ENCODE peak calls at places on chromosome 9, in ten cellular contexts. M is gastrocnemius medialis; U is EL; A is lower lobe of right lung; N is hippocampal formation; Y is HTR-8/SVneo; E is iris pigment epithelial cell; F is fibroblast of lung; B is EH; C is activated naive CD4-positive, alpha-beta T cell treated with anti-CD3 and anti-CD28 coated beads for 36 hours. L is an unnamed sample.

GRCh38 chr9:37521111-37521510 is 35.4 kb downstream of the POLR1E start:
- DNase-seq in M (no peak), E (no peak), C (no peak), Y (no peak), B (no peak), U (no peak), N (no peak), A (no peak), F (no peak), L (no peak)

GRCh38 chr9:92563701-92564100 is 27.9 kb upstream of the ECM2 start:
- DNase-seq in A (no peak), B (no peak), F (peak), Y (no peak), C (no peak), E (peak), U (no peak), M (no peak), N (no peak), L (no peak)

GRCh38 chr9:121878208-121878835 is 214.8 kb downstream of the TTLL11 start:
- DNase-seq in E (no peak), U (no peak), A (no peak), N (no peak), M (no peak), C (no peak), F (no peak), B (no peak), Y (no peak), L (no peak)

GRCh38 chr9:16133556-16134227 is 580.8 kb downstream of the CCDC171 start:
- DNase-seq in A (peak), C (peak), E (peak), N (peak), F (peak), M (no peak), B (peak), Y (peak), U (peak), L (no peak)

GRCh38 chr9:130835441-130836298 is 616 bp downstream of the ABL1 start:
- DNase-seq in M (no peak), Y (no peak), F (peak), A (peak), N (no peak), E (no peak), U (peak), B (peak), C (peak), L (no peak)

GRCh38 chr9:70410368-70410767 is 4.1 kb downstream of the KLF9 start:
- DNase-seq in C (peak), Y (no peak), F (peak), B (peak), E (peak), M (no peak), A (no peak), N (peak), U (peak), L (no peak)

GRCh38 chr9:69120380-69121154 is 53.5 kb upstream of the TJP2 start:
- DNase-seq in C (peak), B (no peak), A (peak), F (peak), E (no peak), U (peak), N (no peak), M (no peak), Y (peak), L (no peak)

GRCh38 chr9:16950051-16950450 is 79.6 kb upstream of the BNC2 start:
- DNase-seq in C (no peak), B (no peak), E (no peak), N (no peak), Y (no peak), F (no peak), U (no peak), A (no peak), M (no peak), L (no peak)

GRCh38 chr9:71681104-71681707 is 87.1 kb downstream of the CEMIP2 start:
- DNase-seq in B (peak), M (no peak), E (peak), F (peak), N (no peak), Y (no peak), C (no peak), A (no peak), U (peak), L (no peak)

GRCh38 chr9:34589656-34590375 is at the start of gene CNTFR:
- DNase-seq in U (no peak), A (peak), F (no peak), M (peak), B (peak), Y (no peak), C (no peak), N (peak), E (no peak), L (no peak)

GRCh38 chr9:893843-894420 is 52.4 kb downstream of the DMRT1 start:
- DNase-seq in F (peak), E (peak), N (peak), M (peak), C (peak), U (peak), Y (peak), A (peak), B (peak), L (no peak)

GRCh38 chr9:4297151-4297794 is 2.6 kb downstream of the GLIS3 start:
- DNase-seq in B (peak), N (peak), F (peak), Y (peak), M (peak), A (peak), U (peak), C (peak), E (peak), L (peak)

GRCh38 chr9:137762414-137763061 is 115.0 kb upstream of the CACNA1B start:
- DNase-seq in B (no peak), Y (no peak), N (no peak), U (no peak), F (no peak), A (no peak), E (no peak), C (no peak), M (no peak), L (no peak)

GRCh38 chr9:89179920-89180667 is 1.5 kb upstream of the SHC3 start:
- DNase-seq in A (peak), N (peak), F (peak), B (peak), E (peak), C (peak), U (peak), M (peak), Y (peak), L (peak)

GRCh38 chr9:131747352-131747751 is 7.5 kb upstream of the RAPGEF1 start:
- DNase-seq in U (peak), Y (no peak), A (no peak), E (peak), F (peak), B (peak), C (peak), N (peak), M (no peak), L (no peak)

GRCh38 chr9:88266416-88266815 is 121.8 kb upstream of the SPIN1 start:
- DNase-seq in C (no peak), F (peak), A (no peak), N (no peak), M (no peak), B (no peak), Y (no peak), U (no peak), E (peak), L (no peak)

GRCh38 chr9:8717146-8717545 is 917.6 kb upstream of the DMAC1 start:
- DNase-seq in E (no peak), F (peak), C (no peak), B (no peak), Y (no peak), A (no peak), U (no peak), M (no peak), N (no peak), L (no peak)

GRCh38 chr9:33737811-33738606 is 57.4 kb upstream of the PRSS3 start:
- DNase-seq in Y (peak), A (no peak), B (peak), N (no peak), E (peak), M (no peak), C (peak), U (peak), F (peak), L (no peak)

GRCh38 chr9:137317979-137318511 is 16.0 kb upstream of the NRARP start:
- DNase-seq in U (no peak), N (no peak), E (no peak), A (no peak), M (no peak), Y (no peak), B (no peak), C (no peak), F (no peak), L (no peak)

GRCh38 chr9:90839183-90839582 is 37.6 kb downstream of the SYK start:
- DNase-seq in E (no peak), F (no peak), A (no peak), M (no peak), N (no peak), U (no peak), Y (no peak), B (no peak), C (no peak), L (no peak)

GRCh38 chr9:115038138-115038537 is 79.8 kb downstream of the TNC start:
- DNase-seq in U (no peak), C (no peak), F (peak), M (no peak), A (no peak), Y (no peak), B (no peak), N (no peak), E (no peak), L (no peak)

GRCh38 chr9:70398145-70398556 is 16.3 kb downstream of the KLF9 start:
- DNase-seq in E (no peak), Y (no peak), C (no peak), U (no peak), A (no peak), B (no peak), N (peak), F (no peak), M (no peak), L (no peak)

GRCh38 chr9:120538339-120538738 is 41.6 kb downstream of the CDK5RAP2 start:
- DNase-seq in N (no peak), U (peak), C (no peak), A (no peak), Y (no peak), M (no peak), F (no peak), E (peak), B (peak), L (no peak)

GRCh38 chr9:1989500-1989899 is 25.6 kb upstream of the SMARCA2 start:
- DNase-seq in U (no peak), M (no peak), B (no peak), A (no peak), E (no peak), N (no peak), F (no peak), Y (no peak), C (no peak), L (no peak)

GRCh38 chr9:35871514-35871913 is 1.3 kb upstream of the OR13J1 start:
- DNase-seq in N (no peak), M (no peak), E (no peak), Y (no peak), F (peak), C (no peak), U (no peak), B (no peak), A (no peak), L (no peak)

GRCh38 chr9:19936598-19936997 is 147.8 kb upstream of the SLC24A2 start:
- DNase-seq in Y (no peak), C (no peak), N (no peak), A (no peak), E (no peak), F (no peak), B (no peak), M (no peak), U (no peak), L (no peak)

GRCh38 chr9:116096853-116097252 is 56.7 kb upstream of the PAPPA start:
- DNase-seq in F (peak), M (no peak), E (no peak), B (no peak), Y (no peak), N (no peak), A (no peak), U (no peak), C (no peak), L (no peak)

GRCh38 chr9:135308809-135309762 is 170.5 kb upstream of the PPP1R26 start:
- DNase-seq in B (no peak), E (no peak), A (no peak), N (no peak), F (no peak), U (no peak), M (no peak), Y (no peak), C (no peak), L (no peak)

GRCh38 chr9:119368179-119368578 is 1.1 kb downstream of the BRINP1 start:
- DNase-seq in E (no peak), A (no peak), F (no peak), C (no peak), B (no peak), M (no peak), Y (no peak), U (no peak), N (no peak), L (no peak)

GRCh38 chr9:111644195-111644772 is 13.2 kb downstream of the DNAJC25 start:
- DNase-seq in N (no peak), B (no peak), M (no peak), U (no peak), C (no peak), E (no peak), A (no peak), Y (no peak), F (no peak), L (no peak)

GRCh38 chr9:93108301-93109041 is 12.5 kb downstream of the CARD19 start:
- DNase-seq in E (no peak), N (no peak), U (no peak), A (peak), B (no peak), M (no peak), Y (no peak), F (no peak), C (peak), L (peak)

GRCh38 chr9:93107825-93108161 is 11.8 kb downstream of the CARD19 start:
- DNase-seq in Y (no peak), B (no peak), M (no peak), C (no peak), A (no peak), E (no peak), N (no peak), U (no peak), F (no peak), L (no peak)

GRCh38 chr9:130137081-130137869 is 34.9 kb upstream of the NCS1 start:
- DNase-seq in Y (no peak), C (no peak), A (peak), B (no peak), M (no peak), U (no peak), N (no peak), F (no peak), E (no peak), L (no peak)

GRCh38 chr9:124399323-124399962 is 15.8 kb downstream of the PSMB7 start:
- DNase-seq in Y (no peak), A (no peak), B (peak), C (no peak), U (peak), F (peak), E (no peak), M (peak), N (no peak), L (no peak)

GRCh38 chr9:134939080-134939733 is 21.5 kb upstream of the FCN1 start:
- DNase-seq in F (no peak), E (no peak), U (no peak), N (no peak), Y (no peak), A (no peak), B (no peak), C (no peak), M (no peak), L (no peak)

L was measured in thoracic aorta.